ENCODE peak calls at places on chromosomes 12 and 14, in eight cellular contexts. O, A, E, J, Y, K, P and F are unnamed samples.

GRCh38 chr14:72169521-72169920 is 237.3 kb downstream of the RGS6 start:
- DNase-seq in O (peak), A (no peak), E (peak), J (no peak), Y (no peak), K (no peak), P (no peak), F (no peak)

GRCh38 chr12:57631566-57632368 is 1.2 kb downstream of the B4GALNT1 start:
- DNase-seq in O (no peak), A (peak), E (no peak), J (no peak), Y (no peak), K (peak), P (peak), F (peak)

GRCh38 chr12:67099858-67100257 is 169.3 kb upstream of the CAND1 start:
- DNase-seq in O (no peak), A (no peak), E (no peak), J (no peak), Y (no peak), K (no peak), P (no peak), F (no peak)

GRCh38 chr12:77120695-77121094 is 55.3 kb upstream of the E2F7 start:
- DNase-seq in O (no peak), A (no peak), E (peak), J (no peak), Y (no peak), K (no peak), P (no peak), F (peak)

GRCh38 chr12:41008472-41008871 is 179.6 kb upstream of the PDZRN4 start:
- DNase-seq in O (no peak), A (no peak), E (no peak), J (no peak), Y (no peak), K (no peak), P (no peak), F (no peak)

GRCh38 chr12:52469853-52470252 is 3.8 kb downstream of the KRT6C start:
- DNase-seq in O (no peak), A (no peak), E (no peak), J (no peak), Y (no peak), K (no peak), P (no peak), F (no peak)

GRCh38 chr12:105921872-105922669 is 216.7 kb downstream of the NUAK1 start:
- DNase-seq in O (no peak), A (no peak), E (no peak), J (no peak), Y (no peak), K (no peak), P (no peak), F (peak)

GRCh38 chr14:68790656-68791077 is 2.2 kb downstream of the ZFP36L1 start:
- DNase-seq in O (no peak), A (no peak), E (no peak), J (no peak), Y (no peak), K (no peak), P (no peak), F (no peak)

GRCh38 chr12:89882051-89882450 is 173.4 kb upstream of the ATP2B1 start:
- DNase-seq in O (no peak), A (peak), E (peak), J (no peak), Y (no peak), K (no peak), P (no peak), F (peak)

GRCh38 chr12:131364903-131365820 is 345.7 kb upstream of the SFSWAP start:
- DNase-seq in O (no peak), A (no peak), E (no peak), J (no peak), Y (no peak), K (no peak), P (no peak), F (no peak)

GRCh38 chr12:3951380-3952135 is 78.4 kb upstream of the PARP11 start:
- DNase-seq in O (no peak), A (no peak), E (no peak), J (no peak), Y (no peak), K (no peak), P (no peak), F (no peak)

GRCh38 chr12:93125126-93125525 is 196.0 kb upstream of the EEA1 start:
- DNase-seq in O (no peak), A (no peak), E (peak), J (no peak), Y (no peak), K (no peak), P (no peak), F (no peak)

GRCh38 chr12:120737557-120738251 is 12.1 kb downstream of the ACADS start:
- DNase-seq in O (peak), A (no peak), E (no peak), J (no peak), Y (no peak), K (peak), P (no peak), F (peak)

GRCh38 chr12:70576341-70577282 is 60.6 kb downstream of the PTPRB start:
- DNase-seq in O (peak), A (peak), E (peak), J (no peak), Y (peak), K (peak), P (no peak), F (peak)

GRCh38 chr14:81298911-81299310 is 78.2 kb upstream of the GTF2A1 start:
- DNase-seq in O (no peak), A (peak), E (no peak), J (no peak), Y (no peak), K (no peak), P (no peak), F (no peak)